ENCODE peak calls at places on chromosomes 3 and 15, in seven cellular contexts. M is activated naive CD4-positive, alpha-beta T cell treated with anti-CD3 and anti-CD28 coated beads for 36 hours; T is type B pancreatic cell; B is Right ventricle myocardium inferior; L is HFF-Myc; S is RWPE1; D is colonic mucosa. C is an unnamed sample.

GRCh38 chr3:51269466-51269865 is 115.6 kb upstream of the MANF start:
- DNase-seq in M (no peak), T (no peak), B (no peak), L (no peak), S (no peak), D (no peak), C (no peak)

GRCh38 chr15:100693451-100693850 is 91.1 kb downstream of the ASB7 start:
- DNase-seq in M (no peak), T (no peak), B (no peak), L (no peak), S (no peak), D (peak; percentile 3), C (no peak)

GRCh38 chr15:44550256-44550655 is 13.3 kb downstream of the EIF3J start:
- DNase-seq in M (no peak), T (no peak), B (no peak), L (no peak), S (no peak), D (no peak), C (no peak)

GRCh38 chr3:150202696-150203095 is 205.4 kb upstream of the TSC22D2 start:
- DNase-seq in M (no peak), T (no peak), B (no peak), L (no peak), S (no peak), D (no peak), C (no peak)

GRCh38 chr15:78315686-78316085 is 16.3 kb upstream of the SKIC8 start:
- DNase-seq in M (no peak), T (no peak), B (no peak), L (no peak), S (no peak), D (peak; percentile 52), C (peak; percentile 54)

GRCh38 chr3:154970796-154971195 is 109.3 kb upstream of the MME start:
- DNase-seq in M (no peak), T (no peak), B (no peak), L (peak; percentile 60), S (peak; percentile 54), D (no peak), C (no peak)

GRCh38 chr3:80190051-80190450 is 422.3 kb upstream of the ROBO1 start:
- DNase-seq in M (no peak), T (no peak), B (no peak), L (peak; percentile 5), S (peak; percentile 42), D (no peak), C (no peak)

GRCh38 chr15:64749999-64750657 is 25.3 kb downstream of the RBPMS2 start:
- DNase-seq in M (no peak), T (no peak), B (no peak), L (no peak), S (no peak), D (no peak), C (no peak)

GRCh38 chr3:23071306-23071705 is 131.8 kb upstream of the UBE2E2 start:
- DNase-seq in M (no peak), T (no peak), B (no peak), L (no peak), S (no peak), D (no peak), C (no peak)

GRCh38 chr3:133663569-133664313 is 2.0 kb upstream of the TOPBP1 start:
- DNase-seq in M (peak; percentile 17), T (no peak), B (no peak), L (peak; percentile 43), S (peak; percentile 55), D (peak; percentile 37), C (no peak)

GRCh38 chr15:70437882-70438331 is 325.5 kb downstream of the UACA start:
- DNase-seq in M (no peak), T (no peak), B (no peak), L (no peak), S (peak; percentile 83), D (no peak), C (no peak)

GRCh38 chr3:76463501-76463900 is 576.4 kb upstream of the ROBO2 start:
- DNase-seq in M (no peak), T (no peak), B (no peak), L (no peak), S (no peak), D (no peak), C (no peak)

GRCh38 chr3:27326211-27326948 is 42.8 kb downstream of the NEK10 start:
- DNase-seq in M (no peak), T (no peak), B (no peak), L (peak; percentile 88), S (no peak), D (no peak), C (peak; percentile 25)

GRCh38 chr3:168876346-168877035 is 780.8 kb upstream of the GOLIM4 start:
- DNase-seq in M (no peak), T (no peak), B (no peak), L (no peak), S (no peak), D (no peak), C (no peak)

GRCh38 chr3:195884691-195885035 is 23.7 kb downstream of the TNK2 start:
- DNase-seq in M (no peak), T (no peak), B (no peak), L (no peak), S (no peak), D (no peak), C (no peak)

GRCh38 chr3:45343947-45344346 is 44.4 kb upstream of the LARS2 start:
- DNase-seq in M (no peak), T (no peak), B (no peak), L (no peak), S (peak; percentile 5), D (no peak), C (no peak)

GRCh38 chr3:174125267-174125844 is 727.8 kb downstream of the NLGN1 start:
- DNase-seq in M (no peak), T (no peak), B (no peak), L (peak; percentile 26), S (peak; percentile 3), D (no peak), C (no peak)

GRCh38 chr15:69088300-69088965 is 72.0 kb upstream of the GLCE start:
- DNase-seq in M (no peak), T (no peak), B (no peak), L (no peak), S (no peak), D (no peak), C (no peak)

GRCh38 chr3:69248394-69248793 is 126.0 kb upstream of the LMOD3 start:
- DNase-seq in M (no peak), T (no peak), B (no peak), L (no peak), S (no peak), D (peak; percentile 22), C (peak; percentile 31)

GRCh38 chr3:167450675-167451074 is 23.2 kb downstream of the SERPINI2 start:
- DNase-seq in M (no peak), T (no peak), B (no peak), L (no peak), S (no peak), D (no peak), C (no peak)

GRCh38 chr3:95097493-95097892 is 1034.6 kb downstream of the NSUN3 start:
- DNase-seq in M (no peak), T (no peak), B (no peak), L (no peak), S (no peak), D (no peak), C (peak; percentile 7)

GRCh38 chr15:85616549-85616948 is 178.2 kb downstream of the KLHL25 start:
- DNase-seq in M (no peak), T (no peak), B (no peak), L (no peak), S (no peak), D (no peak), C (no peak)

GRCh38 chr3:196711838-196712513 is at the start of the genes CEP19 and PIGX:
- DNase-seq in M (peak; percentile 94), T (peak; percentile 92), B (peak; percentile 94), L (peak; percentile 30), S (peak; percentile 91), D (peak; percentile 86), C (peak; percentile 87)

GRCh38 chr15:61275901-61276300 is 46.8 kb upstream of the RORA start:
- DNase-seq in M (no peak), T (no peak), B (no peak), L (no peak), S (peak; percentile 8), D (no peak), C (no peak)

GRCh38 chr15:45157974-45158373 is 28.2 kb downstream of the DUOX1 start:
- DNase-seq in M (no peak), T (no peak), B (peak; percentile 25), L (no peak), S (peak; percentile 85), D (no peak), C (no peak)

GRCh38 chr3:169227911-169228310 is 435.6 kb downstream of the MECOM start:
- DNase-seq in M (no peak), T (no peak), B (no peak), L (no peak), S (no peak), D (no peak), C (no peak)

GRCh38 chr3:131778526-131778925 is 256.3 kb downstream of the CPNE4 start:
- DNase-seq in M (no peak), T (no peak), B (no peak), L (no peak), S (no peak), D (no peak), C (no peak)

GRCh38 chr3:55191911-55192787 is 264.3 kb upstream of the LRTM1 start:
- DNase-seq in M (no peak), T (no peak), B (no peak), L (peak; percentile 75), S (no peak), D (no peak), C (no peak)

GRCh38 chr15:61398310-61398709 is 169.2 kb upstream of the RORA start:
- DNase-seq in M (no peak), T (no peak), B (no peak), L (no peak), S (no peak), D (no peak), C (no peak)

GRCh38 chr3:118472586-118472985 is 562.1 kb downstream of the IGSF11 start:
- DNase-seq in M (no peak), T (no peak), B (no peak), L (no peak), S (peak; percentile 55), D (no peak), C (no peak)

GRCh38 chr15:91561371-91562100 is 292.0 kb upstream of the SLCO3A1 start:
- DNase-seq in M (no peak), T (no peak), B (no peak), L (peak; percentile 50), S (peak; percentile 81), D (no peak), C (no peak)

GRCh38 chr3:24199775-24200247 is 254.7 kb downstream of the NR1D2 start:
- DNase-seq in M (no peak), T (no peak), B (no peak), L (peak; percentile 83), S (no peak), D (no peak), C (no peak)

GRCh38 chr3:10340046-10340445 is 19.1 kb upstream of the SEC13 start:
- DNase-seq in M (no peak), T (no peak), B (peak; percentile 32), L (no peak), S (no peak), D (no peak), C (no peak)

GRCh38 chr15:85543741-85544155 is 163.3 kb downstream of the AKAP13 start:
- DNase-seq in M (peak; percentile 62), T (no peak), B (peak; percentile 91), L (no peak), S (no peak), D (peak; percentile 92), C (peak; percentile 89)

GRCh38 chr3:17118771-17119170 is 234.0 kb downstream of the PLCL2 start:
- DNase-seq in M (no peak), T (no peak), B (no peak), L (no peak), S (no peak), D (no peak), C (no peak)